ENCODE peak calls at places on chromosomes 3 and 15, in five cellular contexts. R is heart right ventricle, A is ovary, I is right atrium auricular region, K is cardiac muscle cell. U is an unnamed sample. For H3K4me1, the result is how much of the 10 kb centered on the place peaks cover.

GRCh38 chr3:107838196-107838595 is 252.6 kb downstream of the CD47 start:
- DNase-seq in A (no peak), I (no peak), R (no peak), K (no peak), U (no peak)

GRCh38 chr3:36991923-36992805 is 767 bp downstream of the EPM2AIP1 start:
- DNase-seq in K (peak), I (no peak), A (peak), R (no peak), U (peak)

GRCh38 chr3:54079729-54080128 is 42.6 kb upstream of the CACNA2D3 start:
- DNase-seq in R (no peak), I (no peak), K (no peak), A (no peak), U (no peak)

GRCh38 chr3:13069495-13069894 is 3.7 kb downstream of the IQSEC1 start:
- DNase-seq in R (no peak), A (no peak), K (no peak), I (no peak), U (no peak)

GRCh38 chr3:88986834-88987233 is 120.6 kb upstream of the EPHA3 start:
- DNase-seq in R (no peak), A (no peak), K (peak), I (no peak), U (no peak)

GRCh38 chr15:69490356-69491050 is 37.9 kb downstream of the RPLP1 start:
- DNase-seq in A (no peak), K (no peak), I (peak), R (no peak), U (no peak)

GRCh38 chr15:98131924-98132323 is 171.4 kb downstream of the ARRDC4 start:
- DNase-seq in I (no peak), R (no peak), A (no peak), K (no peak), U (no peak)

GRCh38 chr15:71221417-71221816 is 106.1 kb downstream of the THSD4 start:
- DNase-seq in I (no peak), R (no peak), K (no peak), A (no peak), U (no peak)

GRCh38 chr3:196163687-196164493 is 47.3 kb downstream of the ZDHHC19 start:
- DNase-seq in A (peak), I (no peak), K (peak), R (peak), U (no peak)

GRCh38 chr15:48186271-48186670 is 5.2 kb upstream of the CTXN2 start:
- DNase-seq in I (no peak), K (no peak), R (no peak), A (no peak), U (no peak)

GRCh38 chr15:51075364-51075763 is 19.3 kb downstream of the TNFAIP8L3 start:
- DNase-seq in K (no peak), R (peak), I (no peak), A (no peak), U (no peak)

GRCh38 chr15:90362936-90363212 is 10.8 kb downstream of the ZNF774 start:
- DNase-seq in K (peak), A (peak), I (peak), R (no peak), U (no peak)
- H3K27ac ChIP-seq in K (no peak), A (no peak), I (peak), R (peak), U (no peak)

GRCh38 chr3:194311000-194311399 is 40.1 kb downstream of the CPN2 start:
- DNase-seq in K (no peak), A (no peak), R (no peak), I (no peak), U (no peak)
- H3K4me1 ChIP-seq in K (under half), A (under half), R (under half), I (under half), U (under half)

GRCh38 chr3:114320251-114320650 is 26.4 kb downstream of the TIGIT start:
- DNase-seq in R (no peak), I (no peak), A (no peak), K (peak), U (no peak)
- H3K27ac ChIP-seq in R (no peak), I (no peak), A (no peak), K (no peak), U (no peak)

GRCh38 chr3:71302604-71303003 is 280.9 kb downstream of the FOXP1 start:
- DNase-seq in K (no peak), R (no peak), A (no peak), I (no peak), U (no peak)

GRCh38 chr3:71304684-71305083 is 278.8 kb downstream of the FOXP1 start:
- DNase-seq in A (peak), K (peak), I (no peak), R (peak), U (peak)

GRCh38 chr3:71304261-71304646 is 279.3 kb downstream of the FOXP1 start:
- DNase-seq in R (no peak), A (no peak), K (no peak), I (no peak), U (no peak)

GRCh38 chr3:71305246-71306206 is 278.0 kb downstream of the FOXP1 start:
- DNase-seq in R (peak), A (peak), K (peak), I (no peak), U (peak)

GRCh38 chr3:71303627-71304260 is 279.8 kb downstream of the FOXP1 start:
- DNase-seq in I (no peak), K (no peak), R (no peak), A (no peak), U (peak)
- H3K4me1 ChIP-seq in I (under half), K (half or more), R (under half), A (under half), U (under half)

U was measured in testis.